ENCODE peak calls at places on chromosomes 2 and 18, in ten cellular contexts. Y, S, Z, C, L, X, W, H, B and N are unnamed samples.

GRCh38 chr2:128623776-128624424 is 305.2 kb upstream of the HS6ST1 start:
- DNase-seq in B (no peak), W (peak; percentile 72), Z (peak; percentile 78), Y (peak; percentile 90), H (no peak), L (no peak), X (peak; percentile 16), C (peak; percentile 94), S (peak; percentile 54), N (no peak)

GRCh38 chr18:40407913-40408312 is 1547.1 kb upstream of the PIK3C3 start:
- DNase-seq in Z (no peak), S (no peak), C (peak; percentile 41), H (no peak), B (no peak), W (no peak), X (no peak), L (no peak), Y (no peak), N (no peak)

GRCh38 chr2:238406222-238406997 is 20.3 kb upstream of the ASB1 start:
- DNase-seq in X (no peak), Z (no peak), C (no peak), B (no peak), W (no peak), Y (no peak), L (no peak), S (no peak), H (no peak), N (no peak)

GRCh38 chr2:234496835-234497591 is at the start of gene ARL4C:
- DNase-seq in C (peak; percentile 84), W (no peak), S (peak; percentile 65), Z (peak; percentile 65), X (no peak), B (peak; percentile 82), Y (peak; percentile 91), H (no peak), L (peak; percentile 49), N (peak; percentile 72)

GRCh38 chr2:230007931-230008707 is 60.6 kb downstream of the SLC16A14 start:
- DNase-seq in C (peak; percentile 74), L (peak; percentile 68), Z (peak; percentile 64), W (no peak), X (peak; percentile 64), H (peak; percentile 93), S (peak; percentile 68), B (peak; percentile 80), Y (peak; percentile 47), N (peak; percentile 88)

GRCh38 chr2:176642074-176642473 is 372.8 kb downstream of the MTX2 start:
- DNase-seq in W (no peak), C (peak; percentile 69), H (no peak), B (no peak), X (no peak), Z (peak; percentile 34), S (peak; percentile 92), Y (peak; percentile 62), L (no peak), N (no peak)

GRCh38 chr2:240435457-240435954 is at the start of gene GPC1:
- DNase-seq in C (peak; percentile 78), L (peak; percentile 38), Z (peak; percentile 75), Y (peak; percentile 97), W (no peak), B (peak; percentile 88), H (no peak), S (peak; percentile 82), X (no peak), N (peak; percentile 83)

GRCh38 chr2:40719414-40719813 is 267.5 kb upstream of the SLC8A1 start:
- DNase-seq in W (no peak), H (no peak), B (no peak), S (no peak), C (no peak), Z (no peak), L (no peak), X (no peak), Y (no peak), N (no peak)

GRCh38 chr18:75830848-75831247 is 403.3 kb upstream of the SMIM21 start:
- DNase-seq in Z (no peak), Y (no peak), B (no peak), L (no peak), X (no peak), H (no peak), S (no peak), W (no peak), C (no peak), N (no peak)